ENCODE peak calls at places on chromosomes 1 and 21, in five cellular contexts. B, Z, L, O and W are unnamed samples.

GRCh38 chr21:25983745-25984144 is 186.8 kb downstream of the APP start:
- DNase-seq in L (peak), Z (no peak), O (no peak), B (no peak), W (no peak)

GRCh38 chr1:37682334-37682987 is 9.9 kb upstream of the CDCA8 start:
- DNase-seq in L (peak), B (peak), Z (peak), O (peak), W (peak)

GRCh38 chr1:184649500-184649899 is 105.2 kb downstream of the EDEM3 start:
- DNase-seq in B (no peak), Z (peak), L (no peak), O (no peak), W (no peak)

GRCh38 chr1:39387452-39387851 is 104.0 kb upstream of the BMP8A start:
- DNase-seq in B (no peak), Z (peak), O (no peak), L (peak), W (peak)

GRCh38 chr21:21631961-21632360 is 633.8 kb downstream of the NCAM2 start:
- DNase-seq in O (no peak), Z (peak), B (no peak), L (peak), W (no peak)

GRCh38 chr1:36602189-36602588 is 119.5 kb upstream of the CSF3R start:
- DNase-seq in Z (no peak), B (no peak), L (no peak), O (no peak), W (no peak)

GRCh38 chr1:74689800-74690696 is 16.5 kb upstream of the ERICH3 start:
- DNase-seq in Z (peak), L (peak), B (peak), O (no peak), W (peak)

GRCh38 chr1:46667782-46668760 is at the start of gene ATPAF1:
- DNase-seq in Z (peak), L (peak), O (peak), B (peak), W (peak)

GRCh38 chr1:19668893-19669292 is 4.2 kb downstream of the HTR6 start:
- DNase-seq in B (no peak), Z (no peak), O (no peak), L (no peak), W (no peak)

GRCh38 chr1:197151185-197151584 is 4.7 kb upstream of the ASPM start:
- DNase-seq in B (no peak), Z (no peak), O (no peak), L (no peak), W (no peak)

GRCh38 chr1:32925360-32926142 is 24.4 kb upstream of the TMEM54 start:
- DNase-seq in L (peak), O (no peak), B (no peak), Z (no peak), W (peak)

GRCh38 chr1:88741413-88741812 is 57.3 kb downstream of the PKN2 start:
- DNase-seq in Z (peak), B (no peak), L (peak), O (no peak), W (peak)

GRCh38 chr1:88737338-88737927 is 53.4 kb downstream of the PKN2 start:
- DNase-seq in Z (no peak), O (no peak), L (no peak), B (no peak), W (no peak)

GRCh38 chr1:88740784-88741183 is 56.7 kb downstream of the PKN2 start:
- DNase-seq in Z (no peak), B (no peak), L (peak), O (no peak), W (no peak)

GRCh38 chr1:88735909-88736308 is 51.8 kb downstream of the PKN2 start:
- DNase-seq in B (no peak), L (no peak), O (no peak), Z (no peak), W (no peak)

DNA sequence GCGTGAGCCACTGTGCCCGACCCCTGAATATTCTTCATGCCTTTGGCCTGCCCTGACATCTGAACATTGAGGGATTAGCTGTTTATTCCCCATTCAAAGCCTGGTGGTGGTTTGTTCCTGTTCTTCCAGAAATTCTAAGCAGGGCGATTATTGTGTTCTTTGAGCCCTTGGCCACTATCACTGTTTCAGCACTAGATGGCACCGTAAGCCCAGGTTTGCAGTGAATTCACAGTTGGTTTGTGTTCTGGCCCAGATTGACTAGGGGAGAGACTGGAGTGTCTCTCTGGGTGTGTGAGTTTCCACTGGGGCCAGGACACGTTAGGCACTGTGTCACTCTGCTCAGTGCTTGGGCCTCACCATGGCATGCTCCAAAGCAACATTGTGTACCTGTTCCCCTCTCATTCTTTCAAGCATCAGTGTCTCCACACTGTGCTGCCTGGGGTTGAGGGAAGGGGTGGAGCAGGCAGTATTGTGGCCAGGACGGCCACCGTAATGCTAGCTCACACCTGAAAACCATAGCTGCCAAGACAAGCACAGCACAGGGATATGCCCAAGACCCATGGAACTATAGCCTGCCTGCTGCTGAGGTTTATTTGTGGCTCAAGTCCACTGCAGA is 52.7 kb downstream of the PKN2 start:
- DNase-seq in L (peak), B (no peak), O (no peak), Z (peak), W (peak)
- TF ChIP-seq CTCF in L (peak), B (no peak), O (no peak), Z (peak), W (peak)

DNA sequence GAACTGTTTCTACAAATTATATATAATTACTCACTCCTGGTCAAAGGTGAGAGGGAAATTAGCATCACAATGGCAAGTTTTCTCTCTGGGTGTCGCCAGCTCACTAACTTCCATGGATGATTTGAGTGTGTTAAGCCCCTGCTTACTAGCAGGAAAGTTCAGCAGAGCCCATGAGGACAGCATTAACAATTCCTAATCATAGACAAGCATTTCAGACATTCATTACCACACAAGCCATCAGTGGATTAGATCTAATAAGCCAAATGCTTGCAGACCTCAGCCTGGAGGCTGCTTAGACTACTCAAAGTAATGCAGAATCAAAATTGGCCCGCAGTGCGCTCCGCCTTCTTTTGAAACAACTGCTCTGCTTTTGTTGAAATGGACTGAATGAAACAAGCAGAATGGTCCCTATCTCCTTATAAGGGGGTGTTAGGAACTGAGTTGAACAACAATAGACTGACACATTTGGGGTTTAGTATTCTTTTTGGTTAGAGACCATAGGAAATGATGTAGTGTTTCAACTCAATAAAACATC is 54.4 kb downstream of the GORAB start:
- DNase-seq in L (no peak), B (no peak), Z (peak), O (no peak), W (peak)
- H3K4me3 ChIP-seq in L (no peak), B (peak), Z (peak), O (peak), W (no peak)

GRCh38 chr1:3727042-3727824 is 25.0 kb upstream of the CCDC27 start:
- DNase-seq in L (peak), B (no peak), O (no peak), Z (no peak), W (peak)
- TF ChIP-seq CTCF in L (peak), B (no peak), O (no peak), Z (peak), W (peak)

DNA sequence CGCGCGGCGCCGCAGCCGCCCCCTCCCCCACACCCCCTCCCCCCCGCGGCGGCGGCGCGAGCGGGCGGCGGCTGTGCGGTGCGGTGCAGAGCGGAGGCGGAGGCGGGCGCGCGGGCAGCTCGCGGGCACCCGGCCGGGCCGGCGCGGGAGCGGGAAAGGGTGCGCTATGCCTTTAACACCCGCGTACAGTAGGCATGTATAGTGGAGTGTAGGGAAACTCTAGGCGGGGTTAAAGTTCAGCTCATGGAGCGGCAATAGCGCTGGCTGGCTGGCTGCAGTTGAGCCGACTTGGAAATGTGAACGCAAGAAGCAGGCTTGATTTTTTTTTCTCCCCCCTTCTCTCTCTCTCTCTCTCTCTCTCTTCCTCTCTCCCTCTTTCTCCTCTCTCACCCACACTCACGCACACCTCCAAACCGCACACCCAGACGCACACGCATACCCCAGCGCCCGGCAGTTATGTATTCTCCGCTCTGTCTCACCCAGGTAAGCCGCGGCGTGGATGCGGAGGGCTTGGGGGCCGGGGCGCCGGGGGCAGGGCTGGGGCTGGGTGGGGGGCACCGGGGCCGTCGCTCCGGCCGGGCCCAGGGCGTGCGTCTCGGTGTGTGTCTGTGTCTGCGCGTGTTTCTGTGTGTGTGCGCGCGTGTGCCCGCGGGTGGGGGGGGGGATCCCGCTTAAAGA is at the start of gene NFIA:
- DNase-seq in O (no peak), B (peak), L (peak), Z (peak), W (peak)
- H3K4me3 ChIP-seq in O (peak), B (peak), L (peak), Z (peak), W (peak)

DNA sequence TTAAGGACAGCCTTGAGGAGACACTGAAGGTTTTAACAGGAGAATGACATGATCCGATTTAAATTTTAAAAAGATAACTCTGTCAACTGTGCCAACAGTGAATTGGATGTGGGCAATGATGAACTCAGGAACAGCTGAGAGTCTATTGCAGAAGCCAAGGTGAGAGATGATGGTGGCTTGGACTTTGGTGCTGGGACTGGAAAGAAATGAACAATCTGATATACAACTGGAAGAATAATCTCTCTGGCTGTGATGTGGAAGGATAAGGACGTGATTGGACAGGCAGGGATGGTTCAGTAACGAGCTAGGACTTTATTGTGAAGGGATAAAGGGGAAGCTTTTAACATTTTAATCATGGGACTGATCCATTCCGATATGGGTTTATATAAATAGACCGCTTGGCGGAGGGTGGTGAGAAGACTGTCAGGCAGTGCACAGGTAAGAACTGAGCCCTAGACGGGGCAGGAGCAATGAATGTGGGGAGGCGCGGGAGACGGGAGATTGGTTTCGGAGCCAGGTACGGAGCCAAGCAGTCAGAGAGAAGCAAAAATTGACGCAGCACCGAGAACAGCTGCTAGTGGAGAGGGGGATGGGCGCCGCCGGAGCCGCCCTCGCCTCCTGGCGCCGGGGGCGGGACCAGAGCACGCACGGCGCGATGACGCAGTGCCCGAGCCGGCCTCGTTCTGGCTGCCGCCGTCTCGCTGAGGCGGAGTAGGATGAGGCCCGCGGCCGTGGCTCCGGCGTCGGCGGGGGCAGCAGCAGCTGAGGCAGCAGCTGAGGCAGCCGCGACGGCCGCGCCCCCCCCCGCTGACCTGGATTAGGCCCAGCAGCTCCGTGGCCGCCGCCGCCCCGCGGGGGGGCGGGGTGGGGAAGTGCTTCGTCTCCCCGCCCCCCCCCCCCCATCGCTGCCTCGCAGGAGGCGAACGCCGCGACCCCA is at the start of gene RNF11:
- DNase-seq in B (peak), O (peak), Z (peak), L (peak), W (peak)
- TF ChIP-seq CTCF in B (peak), O (no peak), Z (peak), L (no peak), W (peak)